ENCODE peak calls at places on chromosomes 4 and X, in six cellular contexts. One of them, this sample, is unnamed. For H3K9me3, the result is how much of the 10 kb centered on the place peaks cover.

GRCh38 chr4:38902695-38903094 is 35.1 kb downstream of the FAM114A1 start:
- DNase-seq in endodermal cell: no peak
- DNase-seq in ascending aorta: no peak
- DNase-seq in thoracic aorta: no peak
- DNase-seq in SK-N-SH: peak
- DNase-seq in heart left ventricle: no peak
- DNase-seq in this sample: no peak

GRCh38 chr4:102858828-102859464 is 9.8 kb upstream of the CISD2 start:
- DNase-seq in endodermal cell: no peak
- DNase-seq in ascending aorta: no peak
- DNase-seq in thoracic aorta: no peak
- DNase-seq in SK-N-SH: no peak
- DNase-seq in heart left ventricle: no peak
- DNase-seq in this sample: no peak

GRCh38 chr4:172055046-172055445 is 241.8 kb downstream of the GALNTL6 start:
- DNase-seq in endodermal cell: no peak
- DNase-seq in ascending aorta: no peak
- DNase-seq in thoracic aorta: no peak
- DNase-seq in SK-N-SH: no peak
- DNase-seq in heart left ventricle: no peak
- DNase-seq in this sample: no peak

GRCh38 chr4:165398570-165398969 is 19.8 kb downstream of the CPE start:
- DNase-seq in endodermal cell: no peak
- DNase-seq in ascending aorta: no peak
- DNase-seq in thoracic aorta: no peak
- DNase-seq in SK-N-SH: peak
- DNase-seq in heart left ventricle: no peak
- DNase-seq in this sample: no peak

GRCh38 chrX:49308604-49309269 is 5.3 kb downstream of the GAGE10 start:
- DNase-seq in endodermal cell: no peak
- DNase-seq in ascending aorta: no peak
- DNase-seq in thoracic aorta: no peak
- DNase-seq in SK-N-SH: no peak
- DNase-seq in heart left ventricle: no peak
- DNase-seq in this sample: no peak

GRCh38 chrX:41802958-41803357 is 79.0 kb downstream of the GPR82 start:
- DNase-seq in endodermal cell: peak
- DNase-seq in ascending aorta: no peak
- DNase-seq in thoracic aorta: no peak
- DNase-seq in SK-N-SH: no peak
- DNase-seq in heart left ventricle: no peak
- DNase-seq in this sample: no peak

GRCh38 chrX:150324035-150324728 is 38.9 kb upstream of the MAMLD1 start:
- DNase-seq in endodermal cell: no peak
- DNase-seq in ascending aorta: peak
- DNase-seq in thoracic aorta: no peak
- DNase-seq in SK-N-SH: no peak
- DNase-seq in heart left ventricle: no peak
- DNase-seq in this sample: no peak

GRCh38 chr4:156971623-156972369 is at the start of gene PDGFC:
- DNase-seq in endodermal cell: peak
- DNase-seq in ascending aorta: peak
- DNase-seq in thoracic aorta: peak
- DNase-seq in SK-N-SH: peak
- DNase-seq in heart left ventricle: peak
- DNase-seq in this sample: peak

GRCh38 chr4:185263419-185263818 is 54.0 kb downstream of the SNX25 start:
- DNase-seq in endodermal cell: no peak
- DNase-seq in ascending aorta: no peak
- DNase-seq in thoracic aorta: no peak
- DNase-seq in SK-N-SH: no peak
- DNase-seq in heart left ventricle: no peak
- DNase-seq in this sample: no peak

GRCh38 chrX:40945366-40945713 is 139.9 kb upstream of the USP9X start:
- DNase-seq in endodermal cell: no peak
- DNase-seq in ascending aorta: no peak
- DNase-seq in thoracic aorta: no peak
- DNase-seq in SK-N-SH: no peak
- DNase-seq in heart left ventricle: no peak
- DNase-seq in this sample: no peak

GRCh38 chr4:39305902-39306677 is 60.1 kb downstream of the RFC1 start:
- DNase-seq in endodermal cell: no peak
- DNase-seq in ascending aorta: no peak
- DNase-seq in thoracic aorta: no peak
- DNase-seq in SK-N-SH: no peak
- DNase-seq in heart left ventricle: no peak
- DNase-seq in this sample: no peak

GRCh38 chrX:40550069-40550468 is 30.7 kb upstream of the ATP6AP2 start:
- DNase-seq in endodermal cell: no peak
- DNase-seq in ascending aorta: no peak
- DNase-seq in thoracic aorta: no peak
- DNase-seq in SK-N-SH: peak
- DNase-seq in heart left ventricle: peak
- DNase-seq in this sample: no peak

GRCh38 chr4:104093247-104093646 is 373.5 kb upstream of the TACR3 start:
- DNase-seq in endodermal cell: no peak
- DNase-seq in ascending aorta: no peak
- DNase-seq in thoracic aorta: no peak
- DNase-seq in SK-N-SH: no peak
- DNase-seq in heart left ventricle: no peak
- DNase-seq in this sample: no peak

GRCh38 chrX:39253551-39253950 is 452.3 kb downstream of the MID1IP1 start:
- DNase-seq in endodermal cell: no peak
- DNase-seq in ascending aorta: no peak
- DNase-seq in thoracic aorta: no peak
- DNase-seq in SK-N-SH: no peak
- DNase-seq in heart left ventricle: no peak
- DNase-seq in this sample: no peak

GRCh38 chrX:17788439-17788838 is 51.1 kb downstream of the SCML1 start:
- DNase-seq in endodermal cell: peak
- DNase-seq in ascending aorta: no peak
- DNase-seq in thoracic aorta: no peak
- DNase-seq in SK-N-SH: peak
- DNase-seq in heart left ventricle: no peak
- DNase-seq in this sample: peak

GRCh38 chr4:174256277-174256713 is 27.2 kb downstream of the FBXO8 start:
- DNase-seq in endodermal cell: no peak
- DNase-seq in ascending aorta: no peak
- DNase-seq in thoracic aorta: no peak
- DNase-seq in SK-N-SH: no peak
- DNase-seq in heart left ventricle: no peak
- DNase-seq in this sample: no peak

GRCh38 chr4:89447543-89447942 is 139.9 kb upstream of the GPRIN3 start:
- DNase-seq in endodermal cell: no peak
- DNase-seq in ascending aorta: no peak
- DNase-seq in thoracic aorta: no peak
- DNase-seq in SK-N-SH: no peak
- DNase-seq in heart left ventricle: no peak
- DNase-seq in this sample: no peak

GRCh38 chr4:8836664-8837171 is 34.9 kb downstream of the HMX1 start:
- DNase-seq in endodermal cell: peak
- DNase-seq in ascending aorta: peak
- DNase-seq in thoracic aorta: no peak
- DNase-seq in SK-N-SH: no peak
- DNase-seq in heart left ventricle: peak
- DNase-seq in this sample: no peak

GRCh38 chr4:8837181-8837811 is 34.3 kb downstream of the HMX1 start:
- DNase-seq in endodermal cell: peak
- DNase-seq in ascending aorta: no peak
- DNase-seq in thoracic aorta: no peak
- DNase-seq in SK-N-SH: peak
- DNase-seq in heart left ventricle: peak
- DNase-seq in this sample: no peak

GRCh38 chr4:8840006-8840793 is 31.4 kb downstream of the HMX1 start:
- DNase-seq in endodermal cell: peak
- DNase-seq in ascending aorta: peak
- DNase-seq in thoracic aorta: no peak
- DNase-seq in SK-N-SH: peak
- DNase-seq in heart left ventricle: peak
- DNase-seq in this sample: no peak

GRCh38 chr4:8838911-8839431 is 32.7 kb downstream of the HMX1 start:
- DNase-seq in endodermal cell: peak
- DNase-seq in ascending aorta: peak
- DNase-seq in thoracic aorta: no peak
- DNase-seq in SK-N-SH: peak
- DNase-seq in heart left ventricle: peak
- DNase-seq in this sample: no peak

DNA sequence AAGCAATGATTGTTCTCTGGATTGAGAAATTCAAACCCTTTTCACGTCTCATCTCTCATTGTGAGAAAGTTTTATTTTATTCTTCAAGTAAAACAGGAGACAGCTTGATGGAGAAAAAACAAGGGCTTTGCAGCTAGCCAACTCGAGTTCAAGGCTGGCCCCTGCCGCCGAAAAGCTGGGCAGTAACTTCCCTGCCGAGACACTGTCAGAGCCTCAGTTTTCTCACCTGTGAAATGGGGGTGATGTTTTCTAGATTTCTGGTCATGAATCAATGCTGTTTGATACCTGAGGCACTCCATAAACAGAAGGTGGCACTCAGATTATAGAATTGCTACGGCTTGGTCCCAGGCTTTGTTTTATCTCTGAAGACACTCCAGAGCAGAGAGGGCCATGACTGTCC is 33.3 kb downstream of the HMX1 start:
- DNase-seq in endodermal cell: peak
- DNase-seq in ascending aorta: no peak
- DNase-seq in thoracic aorta: no peak
- DNase-seq in SK-N-SH: peak
- DNase-seq in heart left ventricle: peak
- DNase-seq in this sample: no peak
- H3K9me3 ChIP-seq in endodermal cell: under half
- H3K9me3 ChIP-seq in ascending aorta: under half
- H3K9me3 ChIP-seq in thoracic aorta: under half
- H3K9me3 ChIP-seq in SK-N-SH: under half
- H3K9me3 ChIP-seq in heart left ventricle: under half
- H3K9me3 ChIP-seq in this sample: under half

DNA sequence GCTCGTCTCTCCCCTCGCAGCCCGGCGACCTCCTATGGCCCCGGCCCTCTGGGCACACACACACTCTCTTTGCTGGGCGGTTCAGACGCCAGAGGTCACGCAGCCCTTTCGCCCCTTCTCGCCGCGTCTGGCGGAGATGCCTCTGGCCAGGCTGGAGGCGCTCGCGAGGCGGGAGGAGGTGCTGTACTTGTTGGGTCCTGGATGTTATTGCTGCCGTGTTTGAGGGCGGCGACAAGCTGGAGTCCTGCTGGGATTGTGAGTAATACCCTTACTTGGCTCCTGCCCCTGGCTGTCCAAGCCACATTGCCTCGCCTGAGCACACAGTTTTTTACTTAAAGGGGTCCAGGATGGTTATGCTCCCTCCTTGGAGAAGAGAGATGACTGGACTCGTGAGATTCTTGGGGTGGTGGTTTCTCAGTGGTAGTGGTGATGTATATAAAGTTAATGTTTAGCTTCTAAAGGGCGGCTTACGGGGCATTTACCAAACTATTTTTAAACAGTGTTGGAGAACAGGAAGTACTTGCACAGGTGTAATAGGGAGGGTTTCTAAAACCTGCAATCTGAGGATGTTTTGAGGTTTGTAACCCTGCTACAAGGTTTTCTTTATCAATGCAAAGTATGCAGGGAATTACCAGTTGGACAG is 572 bp downstream of the USP53 start:
- DNase-seq in endodermal cell: peak
- DNase-seq in ascending aorta: peak
- DNase-seq in thoracic aorta: peak
- DNase-seq in SK-N-SH: peak
- DNase-seq in heart left ventricle: peak
- DNase-seq in this sample: peak
- TF ChIP-seq CTCF in endodermal cell: peak
- TF ChIP-seq CTCF in ascending aorta: no peak
- TF ChIP-seq CTCF in thoracic aorta: peak
- TF ChIP-seq CTCF in SK-N-SH: peak
- TF ChIP-seq CTCF in heart left ventricle: peak
- TF ChIP-seq CTCF in this sample: no peak

GRCh38 chr4:86653237-86653865 is 59.2 kb downstream of the PTPN13 start:
- DNase-seq in endodermal cell: peak
- DNase-seq in ascending aorta: no peak
- DNase-seq in thoracic aorta: no peak
- DNase-seq in SK-N-SH: peak
- DNase-seq in heart left ventricle: no peak
- DNase-seq in this sample: peak

GRCh38 chr4:86657382-86657781 is 63.3 kb downstream of the PTPN13 start:
- DNase-seq in endodermal cell: no peak
- DNase-seq in ascending aorta: no peak
- DNase-seq in thoracic aorta: no peak
- DNase-seq in SK-N-SH: no peak
- DNase-seq in heart left ventricle: no peak
- DNase-seq in this sample: no peak

GRCh38 chr4:86657910-86658309 is 63.8 kb downstream of the PTPN13 start:
- DNase-seq in endodermal cell: no peak
- DNase-seq in ascending aorta: no peak
- DNase-seq in thoracic aorta: no peak
- DNase-seq in SK-N-SH: no peak
- DNase-seq in heart left ventricle: no peak
- DNase-seq in this sample: no peak

DNA sequence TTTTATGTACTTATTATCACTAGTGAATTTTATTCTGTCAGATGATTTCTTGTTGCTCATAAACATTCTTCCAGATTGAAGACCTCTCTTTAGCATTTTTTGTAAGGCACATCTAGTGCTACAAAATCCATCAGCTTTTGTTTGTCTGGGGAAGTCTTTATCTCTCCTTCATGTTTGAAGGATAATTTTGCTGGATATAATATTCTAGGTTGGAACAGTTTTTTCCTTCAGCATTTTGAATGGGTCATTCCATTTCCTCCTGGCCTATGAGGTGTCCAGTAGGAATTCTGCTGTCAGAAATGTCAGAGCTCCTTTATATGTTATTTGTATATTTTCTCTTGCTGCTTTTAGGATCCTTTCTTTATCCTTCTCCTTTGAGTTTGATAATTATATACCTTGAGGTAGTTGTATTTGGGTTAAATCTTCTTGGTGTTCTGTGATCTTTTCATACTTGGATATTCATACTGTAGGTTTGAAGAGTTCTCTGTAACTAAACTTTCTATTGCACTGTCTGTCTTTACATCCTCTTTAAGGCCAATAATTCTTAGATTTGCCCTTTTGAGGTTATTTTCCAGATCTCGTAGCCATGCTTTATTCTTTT is 58.3 kb downstream of the PTPN13 start:
- DNase-seq in endodermal cell: no peak
- DNase-seq in ascending aorta: no peak
- DNase-seq in thoracic aorta: no peak
- DNase-seq in SK-N-SH: no peak
- DNase-seq in heart left ventricle: no peak
- DNase-seq in this sample: no peak
- H3K9me3 ChIP-seq in endodermal cell: half or more
- H3K9me3 ChIP-seq in ascending aorta: under half
- H3K9me3 ChIP-seq in thoracic aorta: under half
- H3K9me3 ChIP-seq in SK-N-SH: under half
- H3K9me3 ChIP-seq in heart left ventricle: under half
- H3K9me3 ChIP-seq in this sample: under half

DNA sequence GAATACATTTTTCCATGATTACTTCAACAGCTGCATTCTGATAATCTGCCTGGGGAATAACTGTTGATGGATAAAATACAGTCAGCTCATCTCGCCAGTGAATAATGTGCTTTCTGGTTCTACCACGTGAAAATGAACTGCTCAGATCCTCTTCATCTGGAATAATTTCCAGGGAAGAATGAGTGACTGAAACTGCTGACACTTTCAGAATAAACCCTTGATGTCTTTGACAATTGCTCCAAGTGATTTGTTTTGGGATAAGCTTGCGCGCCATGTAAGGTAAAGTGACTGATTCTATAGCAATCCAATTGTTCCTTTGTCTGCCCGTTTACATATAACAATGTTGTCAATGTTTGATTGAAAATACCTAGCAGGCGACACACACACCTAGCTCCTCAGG is 161.4 kb downstream of the RTL9 start:
- DNase-seq in endodermal cell: no peak
- DNase-seq in ascending aorta: no peak
- DNase-seq in thoracic aorta: no peak
- DNase-seq in SK-N-SH: no peak
- DNase-seq in heart left ventricle: no peak
- DNase-seq in this sample: no peak
- TF ChIP-seq CTCF in endodermal cell: no peak
- TF ChIP-seq CTCF in ascending aorta: no peak
- TF ChIP-seq CTCF in thoracic aorta: no peak
- TF ChIP-seq CTCF in SK-N-SH: no peak
- TF ChIP-seq CTCF in heart left ventricle: no peak
- TF ChIP-seq CTCF in this sample: no peak

This sample was measured in mucosa of descending colon.